ENCODE peak calls at places on chromosome 22, in eight cellular contexts. V is kidney epithelial cell, G is testis, F is IMR-90, R is kidney, U is RWPE1, H is Calu3, C is colonic mucosa. T is an unnamed sample.

GRCh38 chr22:17785185-17786184 is 11.2 kb upstream of the BID start:
- DNase-seq in G (peak), U (no peak), C (peak), V (no peak), F (no peak), H (peak), R (no peak), T (peak)

GRCh38 chr22:40477683-40478348 is 107.4 kb downstream of the SGSM3 start:
- DNase-seq in G (no peak), F (no peak), U (no peak), H (no peak), C (no peak), R (no peak), V (no peak), T (no peak)

GRCh38 chr22:25447067-25447688 is 117.3 kb upstream of the GRK3 start:
- DNase-seq in U (no peak), R (no peak), V (no peak), H (no peak), C (no peak), G (no peak), F (no peak), T (no peak)

GRCh38 chr22:43883012-43883661 is 8.7 kb downstream of the PNPLA5 start:
- DNase-seq in F (peak), H (peak), C (peak), U (peak), G (peak), R (peak), V (peak), T (peak)

GRCh38 chr22:28358244-28358777 is 321.3 kb downstream of the TTC28 start:
- DNase-seq in U (no peak), R (no peak), H (no peak), F (no peak), C (no peak), G (no peak), V (no peak), T (no peak)

GRCh38 chr22:45435544-45436139 is 22.1 kb downstream of the RIBC2 start:
- DNase-seq in V (peak), C (peak), G (peak), H (peak), U (peak), R (peak), F (peak), T (peak)

GRCh38 chr22:39839917-39840510 is 53.5 kb downstream of the ENTHD1 start:
- DNase-seq in V (no peak), C (no peak), H (no peak), G (no peak), U (no peak), R (no peak), F (no peak), T (no peak)

GRCh38 chr22:31540966-31541365 is 44.6 kb downstream of the SFI1 start:
- DNase-seq in V (no peak), F (no peak), R (no peak), G (no peak), C (no peak), H (no peak), U (no peak), T (no peak)

GRCh38 chr22:34722901-34723300 is 343.1 kb upstream of the ISX start:
- DNase-seq in F (no peak), U (no peak), V (no peak), R (no peak), G (no peak), H (no peak), C (no peak), T (no peak)

GRCh38 chr22:38212442-38212841 is 10.6 kb downstream of the MAFF start:
- DNase-seq in R (no peak), H (no peak), F (no peak), G (no peak), C (no peak), U (no peak), V (no peak), T (no peak)

GRCh38 chr22:38213319-38214247 is 11.8 kb downstream of the MAFF start:
- DNase-seq in C (no peak), F (no peak), R (no peak), G (no peak), H (no peak), U (no peak), V (no peak), T (peak)

GRCh38 chr22:38211556-38211955 is 9.8 kb downstream of the MAFF start:
- DNase-seq in V (no peak), U (no peak), H (no peak), R (no peak), G (no peak), F (no peak), C (no peak), T (peak)

GRCh38 chr22:38215156-38216038 is 13.6 kb downstream of the MAFF start:
- DNase-seq in H (no peak), F (no peak), V (no peak), C (no peak), G (no peak), U (no peak), R (no peak), T (no peak)

DNA sequence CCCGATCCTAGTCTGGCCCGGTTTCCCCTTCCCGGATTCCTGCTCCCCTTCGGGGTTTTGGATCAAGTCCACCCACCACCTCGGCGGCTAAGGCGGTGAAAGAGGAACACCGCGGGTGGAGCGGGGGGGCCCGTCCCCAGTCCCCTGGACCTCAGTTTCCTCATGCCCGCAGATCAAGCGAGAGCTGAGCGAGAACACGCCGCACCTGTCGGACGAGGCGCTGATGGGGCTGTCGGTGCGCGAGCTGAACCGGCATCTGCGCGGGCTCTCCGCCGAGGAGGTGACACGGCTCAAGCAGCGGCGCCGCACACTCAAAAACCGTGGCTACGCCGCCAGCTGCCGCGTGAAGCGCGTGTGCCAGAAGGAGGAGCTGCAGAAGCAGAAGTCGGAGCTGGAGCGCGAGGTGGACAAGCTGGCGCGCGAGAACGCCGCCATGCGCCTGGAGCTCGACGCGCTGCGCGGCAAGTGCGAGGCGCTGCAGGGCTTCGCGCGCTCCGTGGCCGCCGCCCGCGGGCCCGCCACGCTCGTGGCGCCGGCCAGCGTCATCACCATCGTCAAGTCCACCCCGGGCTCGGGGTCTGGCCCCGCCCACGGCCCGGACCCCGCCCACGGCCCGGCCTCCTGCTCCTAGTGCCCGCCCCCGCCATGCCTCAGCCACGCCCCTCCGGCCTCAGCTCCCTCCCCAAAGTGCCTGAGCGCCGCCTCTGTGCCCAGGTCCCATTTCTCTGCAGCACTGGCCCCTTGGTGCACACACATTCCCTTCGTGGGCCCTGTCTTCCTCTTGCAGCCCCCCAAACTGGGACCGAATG is 12.7 kb downstream of the MAFF start:
- DNase-seq in H (no peak), V (no peak), R (peak), G (peak), C (peak), U (no peak), F (peak), T (peak)
- TF ChIP-seq CTCF in H (no peak), V (no peak), R (peak), G (no peak), C (no peak), U (no peak), F (no peak), T (no peak)

DNA sequence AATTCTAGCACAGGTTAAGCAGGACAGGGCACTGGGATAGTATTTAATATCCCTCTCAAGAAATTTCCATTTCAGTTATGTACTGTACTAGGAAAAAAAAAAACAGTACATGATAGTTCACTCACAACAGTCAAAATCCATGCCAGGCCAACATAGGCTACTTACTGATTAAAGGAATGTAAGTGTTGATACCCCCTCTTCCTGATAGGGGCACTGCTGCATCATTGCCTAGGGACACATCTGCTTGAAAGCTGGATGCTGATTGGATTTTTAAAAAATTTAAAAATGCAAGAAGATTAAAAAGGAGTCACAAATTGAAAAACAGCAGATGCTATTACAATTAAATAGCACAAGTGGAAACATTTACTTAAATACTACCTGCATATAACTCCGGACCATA is 43.4 kb downstream of the APOL5 start:
- DNase-seq in U (no peak), C (no peak), F (peak), R (no peak), H (peak), G (no peak), V (no peak), T (peak)
- TF ChIP-seq CTCF in U (peak), C (no peak), F (peak), R (peak), H (no peak), G (no peak), V (no peak), T (peak)

DNA sequence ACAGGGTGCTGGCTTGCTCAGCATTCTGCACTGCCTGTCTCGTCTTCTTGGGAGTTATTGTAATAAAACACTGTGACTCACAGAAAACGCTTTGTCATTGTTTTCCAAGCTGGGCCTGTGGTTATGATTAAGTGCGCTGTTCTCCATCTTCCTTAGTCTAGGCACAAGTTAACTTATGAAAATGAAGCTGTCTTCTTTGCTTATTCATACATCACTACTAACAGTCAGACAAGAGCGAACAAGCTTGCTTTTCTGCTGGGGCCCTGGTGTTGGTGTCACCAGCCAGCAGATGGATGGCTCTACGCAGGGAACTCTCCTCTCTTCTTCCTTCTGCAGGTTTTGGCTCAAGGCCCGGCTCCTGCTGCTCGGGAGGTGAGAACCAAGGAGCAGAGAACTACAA is 380.1 kb upstream of the SYN3 start:
- DNase-seq in U (peak), G (no peak), R (no peak), F (peak), C (no peak), V (peak), H (peak), T (peak)
- TF ChIP-seq CTCF in U (no peak), G (no peak), R (no peak), F (no peak), C (no peak), V (no peak), H (no peak), T (no peak)

DNA sequence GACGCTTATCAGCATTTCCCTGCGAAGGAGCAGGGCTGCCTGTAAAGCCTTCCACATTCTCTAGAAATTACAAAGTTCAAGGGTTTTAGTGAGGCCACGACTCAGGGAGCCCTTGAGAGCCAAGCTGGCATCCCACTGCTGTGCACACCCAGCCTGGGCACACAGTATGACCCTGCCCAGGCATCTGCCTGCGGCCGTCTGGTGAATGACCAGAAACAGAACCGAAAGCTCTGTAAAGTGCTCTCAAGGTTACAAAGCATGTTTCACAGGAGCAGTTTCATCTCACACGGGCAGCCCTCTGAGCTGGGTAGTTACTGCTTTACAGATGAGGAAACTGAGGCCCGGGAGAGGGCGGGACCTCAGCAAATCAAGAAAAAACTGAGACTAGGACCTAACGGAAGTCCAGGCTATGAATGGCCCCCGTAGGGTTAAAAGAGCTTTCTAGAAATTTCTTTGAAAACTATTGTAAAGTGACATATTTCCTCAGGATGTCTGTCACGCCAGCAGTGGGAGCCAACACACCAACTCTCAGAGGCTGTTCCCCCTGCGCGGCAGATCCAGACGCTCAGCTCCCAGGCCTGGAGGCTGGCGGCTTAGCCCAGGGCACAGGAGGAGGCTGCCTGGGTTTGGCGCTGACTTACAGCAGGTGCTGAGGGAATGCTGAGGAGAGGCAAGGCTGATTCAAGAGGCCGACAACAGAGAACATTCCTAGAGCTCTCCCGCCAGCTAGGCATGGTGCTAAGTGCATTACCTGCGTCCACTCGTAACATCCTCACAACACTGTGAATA is 7.7 kb upstream of the TCF20 start:
- DNase-seq in U (peak), R (peak), F (no peak), C (no peak), H (no peak), V (no peak), G (no peak), T (no peak)
- TF ChIP-seq CTCF in U (no peak), R (no peak), F (peak), C (peak), H (no peak), V (peak), G (no peak), T (peak)

GRCh38 chr22:48719978-48720661 is 1107.6 kb downstream of the BRD1 start:
- DNase-seq in H (no peak), U (no peak), R (peak), V (no peak), C (no peak), G (no peak), F (no peak), T (no peak)
- TF ChIP-seq CTCF in H (no peak), U (no peak), R (no peak), V (no peak), C (no peak), G (no peak), F (no peak), T (no peak)

GRCh38 chr22:42261266-42261665 is 9.2 kb downstream of the TCF20 start:
- DNase-seq in V (no peak), C (no peak), U (no peak), R (no peak), G (no peak), F (peak), H (no peak), T (peak)
- TF ChIP-seq CTCF in V (no peak), C (no peak), U (no peak), R (no peak), G (no peak), F (no peak), H (no peak), T (no peak)

GRCh38 chr22:49942565-49943404 is 17.8 kb upstream of the PIM3 start:
- DNase-seq in R (no peak), H (no peak), V (no peak), C (no peak), U (no peak), F (no peak), G (no peak), T (no peak)

GRCh38 chr22:49943405-49943765 is 17.2 kb upstream of the PIM3 start:
- DNase-seq in V (no peak), C (no peak), G (no peak), U (no peak), H (no peak), R (no peak), F (no peak), T (no peak)

GRCh38 chr22:49943771-49944398 is 16.7 kb upstream of the PIM3 start:
- DNase-seq in H (no peak), G (no peak), C (no peak), R (no peak), F (no peak), U (no peak), V (no peak), T (no peak)

GRCh38 chr22:49944399-49944891 is 16.1 kb upstream of the PIM3 start:
- DNase-seq in F (no peak), V (no peak), C (no peak), U (no peak), R (no peak), H (no peak), G (no peak), T (no peak)

DNA sequence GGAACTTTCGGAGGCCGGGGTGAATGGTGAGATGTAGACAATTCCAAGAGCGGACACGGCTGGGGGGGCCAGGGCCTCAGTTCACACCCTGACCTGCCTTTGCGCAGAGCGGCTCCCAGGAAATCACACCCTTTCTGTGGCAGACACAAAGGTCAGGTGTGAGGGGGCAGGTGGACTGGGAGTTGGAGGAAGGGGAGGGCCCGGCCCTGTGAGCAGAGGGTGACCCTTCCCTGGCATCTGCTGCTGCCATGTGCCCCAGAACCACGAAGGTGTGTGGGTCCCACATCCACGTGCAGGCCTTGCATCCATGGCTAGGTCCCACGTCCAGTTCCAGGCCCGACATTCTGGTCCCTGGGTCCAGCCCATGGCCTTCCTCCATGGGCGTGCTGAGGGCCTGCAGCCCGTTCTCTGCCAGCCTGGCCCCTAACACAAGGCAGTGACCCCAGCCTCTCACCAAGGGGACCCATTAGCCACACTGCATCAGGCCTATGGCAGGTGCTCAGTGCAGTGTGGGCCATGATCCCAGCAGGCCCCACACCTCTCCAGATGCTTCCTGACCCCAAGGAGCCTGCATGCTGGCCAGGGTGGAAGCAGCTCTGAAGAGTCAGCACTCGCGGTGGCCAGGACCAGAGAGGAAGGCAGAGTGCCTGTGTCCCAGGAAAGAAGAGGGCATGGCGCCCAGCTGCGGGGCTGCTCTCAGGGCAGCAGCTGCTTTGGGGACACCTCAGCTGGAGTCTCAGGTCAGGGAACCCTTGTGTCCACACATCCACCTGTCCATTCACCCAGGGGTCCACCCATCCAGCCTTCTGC is 18.9 kb upstream of the PIM3 start:
- DNase-seq in U (no peak), R (no peak), V (no peak), H (no peak), F (no peak), C (no peak), G (no peak), T (no peak)
- TF ChIP-seq CTCF in U (no peak), R (no peak), V (no peak), H (no peak), F (no peak), C (no peak), G (no peak), T (no peak)

DNA sequence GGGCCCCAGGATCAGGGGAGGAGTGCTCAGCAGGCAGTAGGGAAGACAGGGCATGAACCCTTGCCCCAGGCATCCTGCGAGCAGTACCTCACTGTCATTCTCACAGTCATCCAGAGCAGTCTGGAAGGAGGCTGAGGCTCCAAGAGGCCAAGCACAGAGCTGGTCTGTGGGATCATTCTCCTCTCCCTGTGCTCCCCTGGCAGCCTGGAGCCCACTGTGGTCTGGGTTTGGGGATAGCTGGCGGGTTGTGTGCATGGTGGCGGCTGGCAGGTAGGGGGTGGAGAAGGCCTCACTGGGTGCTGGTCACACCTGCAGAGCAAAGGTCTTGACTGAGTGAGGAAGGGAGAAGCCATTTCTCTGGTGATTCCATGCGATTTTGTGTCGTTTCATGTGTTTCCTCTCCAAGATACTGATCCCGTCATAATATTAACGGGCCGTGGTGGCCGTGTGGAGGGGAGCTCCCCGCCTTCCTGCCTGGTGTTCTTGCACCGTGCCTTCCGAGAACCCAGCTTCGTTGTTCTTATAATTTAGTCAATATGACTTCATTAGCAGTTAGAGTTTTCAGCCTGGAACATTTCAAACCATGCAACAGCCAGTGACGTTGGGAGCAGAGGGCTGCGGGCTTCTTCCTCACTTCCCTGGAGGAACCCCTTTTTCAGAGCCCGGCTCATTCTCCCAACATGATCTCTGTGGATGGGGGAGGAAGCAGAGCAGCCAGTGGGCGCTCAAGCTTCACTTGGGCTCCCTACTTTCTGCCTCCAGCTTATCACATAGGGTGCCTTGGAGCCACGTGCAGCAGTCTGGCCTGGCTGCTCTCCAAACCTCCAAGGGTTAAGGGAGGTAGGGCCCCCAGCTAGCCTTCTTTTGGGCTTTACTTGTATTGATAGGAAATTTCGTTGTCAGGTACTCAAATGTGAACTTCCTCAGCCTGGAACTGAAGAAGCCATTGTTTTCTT is 20.8 kb upstream of the ADORA2A start:
- DNase-seq in R (no peak), V (no peak), F (no peak), H (no peak), G (no peak), C (no peak), U (no peak), T (no peak)
- TF ChIP-seq CTCF in R (no peak), V (no peak), F (no peak), H (no peak), G (no peak), C (no peak), U (no peak), T (no peak)